ENCODE peak calls at places on chromosomes 13 and 19, in six cellular contexts. T is GM12878, K is A549, A is HepG2, L is K562, R is endothelial cell of umbilical vein. B is an unnamed sample.

GRCh38 chr19:16920816-16921529 is 32.2 kb downstream of the F2RL3 start:
- DNase-seq in L (peak), K (no peak), R (no peak), A (no peak), T (no peak), B (peak)

GRCh38 chr13:41263261-41263971 is at the start of gene MTRF1:
- DNase-seq in A (peak), L (peak), R (peak), K (peak), T (peak), B (peak)

GRCh38 chr13:111049791-111050538 is 65.1 kb upstream of the ARHGEF7 start:
- DNase-seq in K (no peak), R (peak), T (no peak), A (no peak), L (peak), B (peak)

GRCh38 chr19:42175952-42176648 is 41.4 kb downstream of the DEDD2 start:
- DNase-seq in K (peak), R (peak), T (no peak), A (no peak), L (no peak), B (no peak)

GRCh38 chr19:38433268-38433733 is at the start of gene RYR1:
- DNase-seq in T (no peak), R (no peak), L (peak), K (peak), A (no peak), B (peak)

GRCh38 chr19:55554749-55555152 is 9.4 kb upstream of the SBK3 start:
- DNase-seq in A (peak), T (no peak), K (no peak), L (no peak), R (no peak), B (no peak)

GRCh38 chr19:4379383-4380253 is 20.7 kb downstream of the SH3GL1 start:
- DNase-seq in T (peak), R (peak), A (no peak), L (no peak), K (peak), B (no peak)

GRCh38 chr13:51781246-51782022 is 22.5 kb downstream of the DHRS12 start:
- DNase-seq in A (no peak), K (no peak), T (no peak), L (no peak), R (peak), B (peak)

GRCh38 chr19:4638330-4638729 is 986 bp upstream of the TNFAIP8L1 start:
- DNase-seq in T (no peak), R (peak), L (no peak), A (no peak), K (no peak), B (no peak)

GRCh38 chr13:41588899-41589298 is 131.5 kb downstream of the RGCC start:
- DNase-seq in T (no peak), L (peak), R (peak), A (peak), K (peak), B (peak)

GRCh38 chr19:10517760-10518443 is 655 bp upstream of the S1PR5 start:
- DNase-seq in R (no peak), K (peak), L (peak), T (no peak), A (no peak), B (peak)

GRCh38 chr13:66069570-66069969 is 1160.6 kb downstream of the PCDH9 start:
- DNase-seq in K (no peak), A (no peak), R (no peak), T (no peak), L (peak), B (no peak)

GRCh38 chr19:7870571-7871279 is 3.5 kb downstream of the PRR36 start:
- DNase-seq in A (peak), R (peak), K (no peak), T (no peak), L (peak), B (peak)

GRCh38 chr13:39530996-39531395 is 72.0 kb downstream of the LHFPL6 start:
- DNase-seq in R (no peak), A (no peak), L (no peak), T (no peak), K (no peak), B (no peak)

GRCh38 chr19:8311461-8312260 is 3.5 kb upstream of the CD320 start:
- DNase-seq in A (no peak), L (no peak), T (no peak), R (peak), K (no peak), B (no peak)

GRCh38 chr13:64758520-64758919 is 2471.6 kb downstream of the PCDH9 start:
- DNase-seq in K (no peak), L (no peak), A (no peak), T (no peak), R (no peak), B (no peak)

GRCh38 chr13:46104868-46105267 is at the start of gene CPB2:
- DNase-seq in A (peak), K (no peak), L (no peak), R (no peak), T (no peak), B (no peak)

GRCh38 chr13:76969488-76970365 is 21.4 kb downstream of the ACOD1 start:
- DNase-seq in A (no peak), L (no peak), T (no peak), K (no peak), R (no peak), B (no peak)

GRCh38 chr19:49151339-49152217 is 3.6 kb downstream of the HRC start:
- DNase-seq in T (no peak), K (peak), L (peak), R (peak), A (no peak), B (peak)

GRCh38 chr19:41299046-41299754 is 10.8 kb upstream of the CCDC97 start:
- DNase-seq in K (no peak), T (no peak), R (no peak), L (no peak), A (no peak), B (no peak)

GRCh38 chr19:11747277-11747676 is 8.5 kb upstream of the ZNF823 start:
- DNase-seq in R (no peak), A (no peak), T (no peak), L (no peak), K (no peak), B (no peak)

GRCh38 chr13:26760835-26761582 is 423 bp upstream of the GPR12 start:
- DNase-seq in A (no peak), T (no peak), K (no peak), L (no peak), R (no peak), B (peak)

GRCh38 chr19:56707821-56708220 is 36.3 kb upstream of the ZNF835 start:
- DNase-seq in T (no peak), R (no peak), A (no peak), K (no peak), L (no peak), B (no peak)

GRCh38 chr19:7863157-7863970 is 10.8 kb downstream of the PRR36 start:
- DNase-seq in R (no peak), L (peak), K (no peak), T (no peak), A (no peak), B (no peak)

GRCh38 chr19:29389495-29389894 is 136.3 kb upstream of the VSTM2B start:
- DNase-seq in R (no peak), A (no peak), T (no peak), L (no peak), K (no peak), B (peak)

GRCh38 chr19:14467816-14468215 is 7.3 kb downstream of the PTGER1 start:
- DNase-seq in R (no peak), A (no peak), K (no peak), T (no peak), L (peak), B (peak)

GRCh38 chr19:43464089-43464775 is 1.2 kb downstream of the LYPD3 start:
- DNase-seq in T (no peak), A (no peak), R (no peak), K (no peak), L (peak), B (no peak)

GRCh38 chr13:104757712-104758111 is 1691.5 kb upstream of the SLC10A2 start:
- DNase-seq in K (no peak), R (peak), A (no peak), T (no peak), L (no peak), B (no peak)

GRCh38 chr13:23679214-23679613 is 109.0 kb downstream of the TNFRSF19 start:
- DNase-seq in L (no peak), R (no peak), A (no peak), T (no peak), K (no peak), B (no peak)

GRCh38 chr13:50981686-50982085 is 72.1 kb downstream of the RNASEH2B start:
- DNase-seq in L (no peak), T (no peak), A (no peak), R (no peak), K (no peak), B (no peak)

GRCh38 chr13:75251188-75251587 is 230.8 kb downstream of the TBC1D4 start:
- DNase-seq in L (no peak), A (no peak), R (no peak), T (no peak), K (no peak), B (no peak)

GRCh38 chr13:110126391-110126961 is 180.5 kb downstream of the COL4A1 start:
- DNase-seq in A (no peak), L (no peak), T (no peak), K (no peak), R (peak), B (peak)

DNA sequence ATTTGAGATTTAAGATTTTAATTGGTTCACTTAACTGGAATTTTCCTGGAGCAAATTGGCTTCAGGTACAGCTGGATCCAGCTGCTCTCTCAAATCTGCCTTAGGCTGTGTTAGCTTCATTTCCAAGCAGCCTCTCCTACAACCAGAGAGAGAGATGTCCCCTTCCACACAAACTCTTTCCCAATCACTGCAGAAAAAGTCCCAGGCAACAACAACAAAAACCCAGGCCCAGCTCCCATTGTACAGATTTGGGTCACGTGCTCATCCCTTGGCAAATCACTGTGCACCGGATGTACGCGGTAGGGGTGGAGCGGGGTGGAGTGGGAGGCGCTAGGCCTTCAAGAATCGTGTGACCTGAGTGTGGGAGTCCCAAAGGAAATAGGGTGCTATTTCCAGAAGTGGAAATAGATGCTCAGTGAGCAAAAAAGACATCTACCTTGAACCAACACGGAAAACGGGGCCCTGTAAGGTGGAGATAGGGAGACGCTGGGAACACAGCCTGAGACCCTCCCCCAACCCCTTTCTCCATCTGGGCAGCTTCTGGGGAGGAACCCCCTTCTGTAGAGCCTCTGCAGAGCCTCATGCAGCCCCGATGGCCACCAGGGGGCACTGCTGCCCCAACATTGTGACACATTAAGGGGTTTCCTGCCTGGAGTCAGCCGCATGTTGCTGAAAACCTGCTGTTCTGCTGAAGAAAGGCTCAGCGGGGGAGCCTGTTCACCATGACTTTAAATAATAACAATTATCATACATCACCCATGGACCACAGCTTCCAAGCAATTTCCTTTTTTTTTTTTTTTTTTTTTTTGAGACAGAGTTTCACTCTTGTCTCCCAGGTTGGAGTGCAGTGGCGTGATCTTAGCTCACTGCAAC is 25.4 kb downstream of the HPN start:
- DNase-seq in T (peak), R (peak), K (peak), L (peak), A (peak), B (peak)
- H3K4me3 ChIP-seq in T (no peak), R (no peak), K (no peak), L (no peak), A (no peak), B (no peak)

GRCh38 chr19:39935262-39935661 is 828 bp upstream of the FCGBP start:
- DNase-seq in T (no peak), A (no peak), L (no peak), K (no peak), R (no peak), B (no peak)

GRCh38 chr19:39936622-39937021 is 2.2 kb upstream of the FCGBP start:
- DNase-seq in R (no peak), A (no peak), T (no peak), L (no peak), K (no peak), B (no peak)

GRCh38 chr19:39936020-39936419 is 1.6 kb upstream of the FCGBP start:
- DNase-seq in A (no peak), T (no peak), K (no peak), L (peak), R (no peak), B (peak)

GRCh38 chr19:39937792-39938191 is 3.4 kb upstream of the FCGBP start:
- DNase-seq in A (no peak), L (no peak), T (no peak), K (no peak), R (no peak), B (peak)

GRCh38 chr19:39937094-39937493 is 2.7 kb upstream of the FCGBP start:
- DNase-seq in A (no peak), R (no peak), L (no peak), K (no peak), T (peak), B (peak)
- TF ChIP-seq MYC in A (no peak), R (no peak), L (no peak), K (no peak), T (no peak), B (no peak)

GRCh38 chr19:2561895-2562294 is 86.0 kb downstream of the GADD45B start:
- DNase-seq in A (no peak), K (no peak), T (peak), L (no peak), R (no peak), B (peak)
- TF ChIP-seq MAX in A (no peak), K (no peak), T (no peak), L (no peak), R (no peak), B (no peak)

GRCh38 chr19:731000-731399 is 19.9 kb upstream of the MISP start:
- DNase-seq in R (no peak), A (no peak), K (no peak), T (no peak), L (no peak), B (no peak)
- H3K4me3 ChIP-seq in R (no peak), A (no peak), K (no peak), T (no peak), L (no peak), B (no peak)

DNA sequence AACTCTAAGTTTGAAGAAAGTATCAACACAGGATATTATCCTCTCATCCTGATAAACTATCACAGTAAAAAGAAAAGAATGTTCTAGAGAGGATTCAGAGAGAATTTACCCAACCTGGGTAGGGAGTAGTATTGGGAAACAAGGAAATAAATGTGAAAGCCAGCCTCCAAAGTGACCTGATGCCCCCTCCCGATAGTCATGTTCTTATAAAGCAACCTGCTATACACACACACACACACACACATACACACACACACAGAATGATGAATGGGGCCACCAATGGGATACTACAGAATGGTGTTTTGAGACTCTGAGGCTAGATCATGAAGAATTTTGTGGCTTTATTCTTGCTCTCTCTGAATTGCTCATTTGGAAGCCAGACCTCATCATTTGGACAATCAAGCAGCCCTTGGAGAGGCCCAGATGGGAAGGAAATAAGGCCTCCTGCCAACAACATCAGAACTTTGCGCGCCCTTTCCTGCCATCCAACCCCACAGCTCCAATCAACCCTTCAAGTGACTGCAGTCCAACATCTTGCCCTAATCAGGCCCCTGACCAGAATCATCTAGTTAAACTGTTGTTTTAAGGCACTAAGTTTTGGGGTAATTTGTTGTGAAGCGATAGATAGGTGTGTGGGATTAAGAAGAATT is 807.9 kb upstream of the ARGLU1 start:
- DNase-seq in A (no peak), L (no peak), R (peak), K (no peak), T (no peak), B (no peak)
- TF ChIP-seq MYC in A (no peak), L (no peak), R (no peak), K (no peak), T (no peak), B (no peak)